ENCODE peak calls at places on chromosomes 16 and 17, in six cellular contexts. Z is CD8-positive, alpha-beta memory T cell; Q is IMR-90; F is mucosa of descending colon; K is pancreas; O is mammary epithelial cell. N is an unnamed sample. For H3K4me1, the result is how much of the 10 kb centered on the place peaks cover.

GRCh38 chr17:59361916-59362810 is 30.7 kb downstream of the YPEL2 start:
- DNase-seq in Z (peak), Q (peak), F (no peak), K (no peak), O (peak), N (peak)

GRCh38 chr17:21165922-21166598 is 39.3 kb downstream of the DHRS7B start:
- DNase-seq in Z (no peak), Q (no peak), F (no peak), K (peak), O (no peak), N (no peak)

GRCh38 chr16:70522216-70523000 is 946 bp downstream of the COG4 start:
- DNase-seq in Z (no peak), Q (no peak), F (no peak), K (no peak), O (no peak), N (peak)

GRCh38 chr17:66400698-66401097 is 98.3 kb downstream of the PRKCA start:
- DNase-seq in Z (no peak), Q (no peak), F (no peak), K (no peak), O (no peak), N (no peak)

GRCh38 chr17:79950306-79950705 is 85.4 kb downstream of the TBC1D16 start:
- DNase-seq in Z (no peak), Q (no peak), F (no peak), K (peak), O (no peak), N (no peak)

GRCh38 chr16:17134586-17134985 is 336.2 kb downstream of the XYLT1 start:
- DNase-seq in Z (no peak), Q (no peak), F (no peak), K (no peak), O (no peak), N (peak)

GRCh38 chr17:8007836-8008235 is 5.4 kb downstream of the GUCY2D start:
- DNase-seq in Z (no peak), Q (no peak), F (no peak), K (no peak), O (no peak), N (no peak)

GRCh38 chr17:81018044-81018802 is 16.7 kb upstream of the BAIAP2 start:
- DNase-seq in Z (peak), Q (peak), F (peak), K (no peak), O (no peak), N (no peak)

GRCh38 chr17:6512552-6512951 is 43.8 kb downstream of the PITPNM3 start:
- DNase-seq in Z (no peak), Q (peak), F (no peak), K (no peak), O (no peak), N (no peak)

GRCh38 chr16:55043499-55043898 is 112.8 kb downstream of the IRX5 start:
- DNase-seq in Z (no peak), Q (no peak), F (no peak), K (no peak), O (no peak), N (no peak)

GRCh38 chr16:87555647-87556046 is 46.7 kb upstream of the JPH3 start:
- DNase-seq in Z (no peak), Q (no peak), F (no peak), K (no peak), O (no peak), N (no peak)

GRCh38 chr17:79595471-79595870 is 15.4 kb downstream of the RBFOX3 start:
- DNase-seq in Z (no peak), Q (no peak), F (no peak), K (no peak), O (no peak), N (no peak)

GRCh38 chr16:10297341-10298006 is 88.4 kb upstream of the ATF7IP2 start:
- DNase-seq in Z (no peak), Q (no peak), F (no peak), K (no peak), O (no peak), N (peak)

GRCh38 chr17:13490427-13490826 is 111.3 kb downstream of the HS3ST3A1 start:
- DNase-seq in Z (no peak), Q (no peak), F (no peak), K (no peak), O (no peak), N (no peak)
- H3K4me1 ChIP-seq in Z (under half), Q (under half), F (under half), K (under half), O (under half), N (under half)

GRCh38 chr16:2025878-2026460 is 733 bp upstream of the NHERF2 start:
- DNase-seq in Z (no peak), Q (no peak), F (peak), K (no peak), O (no peak), N (no peak)
- H3K4me3 ChIP-seq in Z (no peak), Q (no peak), F (no peak), K (peak), O (no peak), N (no peak)

GRCh38 chr17:40451420-40451819 is 8.2 kb downstream of the IGFBP4 start:
- DNase-seq in Z (no peak), Q (peak), F (no peak), K (no peak), O (no peak), N (no peak)

GRCh38 chr17:40456396-40456951 is 13.2 kb downstream of the IGFBP4 start:
- DNase-seq in Z (no peak), Q (no peak), F (no peak), K (no peak), O (no peak), N (no peak)

GRCh38 chr17:40452074-40452787 is 9.0 kb downstream of the IGFBP4 start:
- DNase-seq in Z (no peak), Q (peak), F (no peak), K (no peak), O (no peak), N (no peak)

GRCh38 chr17:40452921-40453378 is 9.7 kb downstream of the IGFBP4 start:
- DNase-seq in Z (no peak), Q (peak), F (no peak), K (no peak), O (peak), N (no peak)

DNA sequence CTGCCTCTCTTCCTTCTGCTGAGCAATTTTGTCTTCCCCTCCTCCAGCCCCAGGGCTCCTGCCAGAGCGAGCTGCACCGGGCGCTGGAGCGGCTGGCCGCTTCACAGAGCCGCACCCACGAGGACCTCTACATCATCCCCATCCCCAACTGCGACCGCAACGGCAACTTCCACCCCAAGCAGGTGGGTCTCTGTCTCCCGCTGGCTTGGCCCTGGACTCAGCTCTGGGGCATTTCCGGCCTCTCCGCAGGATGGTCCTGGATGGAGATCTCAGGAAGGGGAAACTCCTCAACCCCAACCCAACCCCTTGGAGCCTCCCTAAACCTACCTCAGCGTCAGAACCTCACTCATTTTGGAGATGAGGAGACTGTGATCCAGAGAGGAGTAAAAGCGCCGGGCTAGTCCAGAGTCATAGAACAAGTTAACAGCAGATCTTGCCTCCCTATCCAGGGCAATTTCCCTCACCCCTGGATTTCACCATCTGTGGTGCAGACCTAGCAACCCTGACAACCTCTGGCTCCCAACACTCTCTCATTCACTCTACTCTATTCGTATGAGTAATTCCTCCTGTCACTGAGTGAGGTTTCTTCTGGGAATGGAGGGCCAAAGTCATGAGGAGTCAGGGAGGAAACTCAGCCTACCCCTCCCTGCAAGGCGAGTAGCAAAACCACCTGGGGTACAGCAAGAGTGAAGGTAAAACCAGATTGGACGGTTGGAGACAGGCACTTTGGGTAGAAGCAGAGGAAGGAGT is 10.8 kb downstream of the IGFBP4 start:
- DNase-seq in Z (no peak), Q (peak), F (no peak), K (no peak), O (no peak), N (no peak)
- H3K4me1 ChIP-seq in Z (under half), Q (half or more), F (under half), K (under half), O (under half), N (under half)

GRCh38 chr16:19884021-19884485 is 595 bp downstream of the GPRC5B start:
- DNase-seq in Z (no peak), Q (no peak), F (peak), K (peak), O (no peak), N (no peak)

GRCh38 chr16:19881783-19882182 is 2.9 kb downstream of the GPRC5B start:
- DNase-seq in Z (no peak), Q (no peak), F (no peak), K (no peak), O (no peak), N (no peak)

GRCh38 chr16:19882186-19882585 is 2.5 kb downstream of the GPRC5B start:
- DNase-seq in Z (no peak), Q (no peak), F (no peak), K (no peak), O (no peak), N (no peak)

GRCh38 chr16:19883296-19883951 is 1.2 kb downstream of the GPRC5B start:
- DNase-seq in Z (peak), Q (peak), F (no peak), K (peak), O (no peak), N (no peak)

DNA sequence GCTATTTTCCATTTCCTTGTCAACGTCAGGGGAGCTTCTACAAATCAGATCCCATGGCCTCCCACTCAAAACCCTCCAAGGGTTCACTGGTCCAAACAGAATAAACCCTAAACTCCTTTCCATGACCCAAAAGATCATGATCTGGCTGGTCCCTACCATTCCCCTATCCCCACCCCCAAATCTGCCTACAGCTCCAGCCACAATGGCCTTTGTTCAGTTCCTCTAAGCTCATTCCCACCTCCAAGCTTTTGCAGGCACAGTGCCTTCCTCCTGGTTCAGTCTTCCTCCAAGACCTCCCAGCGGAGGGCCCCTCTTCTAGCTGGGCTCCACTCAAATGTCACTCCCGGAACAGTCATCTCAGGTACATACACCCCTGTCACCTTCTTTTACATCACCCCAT is 2.0 kb downstream of the GPRC5B start:
- DNase-seq in Z (no peak), Q (no peak), F (no peak), K (no peak), O (no peak), N (no peak)
- H3K4me3 ChIP-seq in Z (no peak), Q (no peak), F (no peak), K (peak), O (no peak), N (no peak)

DNA sequence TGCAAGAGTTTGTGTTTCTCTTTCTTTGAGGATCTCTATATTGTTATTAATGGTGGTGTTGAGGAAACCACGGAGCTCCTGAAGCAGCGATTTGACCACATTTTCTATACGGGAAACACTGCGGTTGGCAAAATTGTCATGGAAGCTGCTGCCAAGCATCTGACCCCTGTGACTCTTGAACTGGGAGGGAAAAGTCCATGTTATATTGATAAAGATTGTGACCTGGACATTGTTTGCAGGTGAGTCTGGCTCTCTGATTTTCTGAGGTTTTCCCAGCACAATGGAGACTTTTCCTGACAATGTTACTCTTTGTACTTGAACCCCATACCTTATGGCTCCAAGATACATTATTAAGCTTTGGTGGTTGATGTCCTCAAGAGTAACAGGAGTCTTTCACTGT is 7.8 kb downstream of the ALDH3A2 start:
- DNase-seq in Z (no peak), Q (no peak), F (no peak), K (no peak), O (no peak), N (no peak)
- H3K4me1 ChIP-seq in Z (under half), Q (under half), F (under half), K (under half), O (under half), N (under half)

N was measured in OCI-LY7.